ENCODE peak calls at places on chromosome 12, in six cellular contexts. One of them, this sample, is unnamed.

GRCh38 chr12:108858399-108859074 is 1.2 kb upstream of the SSH1 start:
- DNase-seq in Peyer's patch: no peak
- DNase-seq in right lobe of liver: no peak
- DNase-seq in testis: no peak
- DNase-seq in A549: no peak
- DNase-seq in GM12892: no peak
- DNase-seq in this sample: peak; percentile 31

GRCh38 chr12:102954143-102954542 is 3.3 kb upstream of the ASCL1 start:
- DNase-seq in Peyer's patch: no peak
- DNase-seq in right lobe of liver: no peak
- DNase-seq in testis: no peak
- DNase-seq in A549: no peak
- DNase-seq in GM12892: no peak
- DNase-seq in this sample: no peak

GRCh38 chr12:46744256-46744655 is 81.5 kb downstream of the SLC38A4 start:
- DNase-seq in Peyer's patch: no peak
- DNase-seq in right lobe of liver: no peak
- DNase-seq in testis: no peak
- DNase-seq in A549: no peak
- DNase-seq in GM12892: no peak
- DNase-seq in this sample: no peak

GRCh38 chr12:50224026-50224692 is 57.0 kb upstream of the CERS5 start:
- DNase-seq in Peyer's patch: peak; percentile 67
- DNase-seq in right lobe of liver: no peak
- DNase-seq in testis: no peak
- DNase-seq in A549: peak; percentile 63
- DNase-seq in GM12892: no peak
- DNase-seq in this sample: no peak

GRCh38 chr12:109542876-109543275 is 30.4 kb downstream of the MMAB start:
- DNase-seq in Peyer's patch: no peak
- DNase-seq in right lobe of liver: no peak
- DNase-seq in testis: no peak
- DNase-seq in A549: no peak
- DNase-seq in GM12892: no peak
- DNase-seq in this sample: no peak

GRCh38 chr12:72139411-72139810 is 132.8 kb upstream of the TRHDE start:
- DNase-seq in Peyer's patch: no peak
- DNase-seq in right lobe of liver: no peak
- DNase-seq in testis: no peak
- DNase-seq in A549: no peak
- DNase-seq in GM12892: no peak
- DNase-seq in this sample: no peak

GRCh38 chr12:104279164-104279563 is 24.4 kb upstream of the EID3 start:
- DNase-seq in Peyer's patch: no peak
- DNase-seq in right lobe of liver: no peak
- DNase-seq in testis: no peak
- DNase-seq in A549: no peak
- DNase-seq in GM12892: no peak
- DNase-seq in this sample: no peak

GRCh38 chr12:75848533-75848932 is 183.0 kb downstream of the PHLDA1 start:
- DNase-seq in Peyer's patch: no peak
- DNase-seq in right lobe of liver: no peak
- DNase-seq in testis: no peak
- DNase-seq in A549: no peak
- DNase-seq in GM12892: no peak
- DNase-seq in this sample: no peak

GRCh38 chr12:117679776-117680175 is 289.0 kb downstream of the KSR2 start:
- DNase-seq in Peyer's patch: no peak
- DNase-seq in right lobe of liver: no peak
- DNase-seq in testis: no peak
- DNase-seq in A549: no peak
- DNase-seq in GM12892: no peak
- DNase-seq in this sample: no peak

GRCh38 chr12:65099182-65099581 is 21.9 kb downstream of the WIF1 start:
- DNase-seq in Peyer's patch: no peak
- DNase-seq in right lobe of liver: no peak
- DNase-seq in testis: no peak
- DNase-seq in A549: no peak
- DNase-seq in GM12892: no peak
- DNase-seq in this sample: no peak

GRCh38 chr12:48296586-48297396 is 53.9 kb downstream of the ZNF641 start:
- DNase-seq in Peyer's patch: peak; percentile 81
- DNase-seq in right lobe of liver: peak; percentile 80
- DNase-seq in testis: peak; percentile 94
- DNase-seq in A549: no peak
- DNase-seq in GM12892: no peak
- DNase-seq in this sample: peak; percentile 69

GRCh38 chr12:95003213-95003920 is at the start of gene NDUFA12:
- DNase-seq in Peyer's patch: peak; percentile 98
- DNase-seq in right lobe of liver: peak; percentile 97
- DNase-seq in testis: peak; percentile 97
- DNase-seq in A549: peak; percentile 87
- DNase-seq in GM12892: peak; percentile 75
- DNase-seq in this sample: peak; percentile 97
- TF ChIP-seq POLR2A in Peyer's patch: peak; percentile 60
- TF ChIP-seq POLR2A in right lobe of liver: peak; percentile 74
- TF ChIP-seq POLR2A in testis: no peak
- TF ChIP-seq POLR2A in A549: peak; percentile 95
- TF ChIP-seq POLR2A in GM12892: peak; percentile 96
- TF ChIP-seq POLR2A in this sample: peak; percentile 94

GRCh38 chr12:7923241-7924236 is 12.4 kb downstream of the SLC2A3 start:
- DNase-seq in Peyer's patch: no peak
- DNase-seq in right lobe of liver: no peak
- DNase-seq in testis: no peak
- DNase-seq in A549: no peak
- DNase-seq in GM12892: no peak
- DNase-seq in this sample: no peak

GRCh38 chr12:7929069-7929792 is 6.8 kb downstream of the SLC2A3 start:
- DNase-seq in Peyer's patch: no peak
- DNase-seq in right lobe of liver: no peak
- DNase-seq in testis: no peak
- DNase-seq in A549: no peak
- DNase-seq in GM12892: no peak
- DNase-seq in this sample: no peak

GRCh38 chr12:7933255-7933726 is 2.7 kb downstream of the SLC2A3 start:
- DNase-seq in Peyer's patch: peak; percentile 92
- DNase-seq in right lobe of liver: no peak
- DNase-seq in testis: peak; percentile 80
- DNase-seq in A549: peak; percentile 90
- DNase-seq in GM12892: peak; percentile 71
- DNase-seq in this sample: peak; percentile 88

GRCh38 chr12:7927470-7927869 is 8.5 kb downstream of the SLC2A3 start:
- DNase-seq in Peyer's patch: no peak
- DNase-seq in right lobe of liver: no peak
- DNase-seq in testis: no peak
- DNase-seq in A549: no peak
- DNase-seq in GM12892: no peak
- DNase-seq in this sample: no peak
- TF ChIP-seq POLR2A in Peyer's patch: no peak
- TF ChIP-seq POLR2A in right lobe of liver: no peak
- TF ChIP-seq POLR2A in testis: no peak
- TF ChIP-seq POLR2A in A549: no peak
- TF ChIP-seq POLR2A in GM12892: no peak
- TF ChIP-seq POLR2A in this sample: no peak

GRCh38 chr12:52052471-52053186 is 1.4 kb downstream of the NR4A1 start:
- DNase-seq in Peyer's patch: peak; percentile 76
- DNase-seq in right lobe of liver: no peak
- DNase-seq in testis: no peak
- DNase-seq in A549: no peak
- DNase-seq in GM12892: no peak
- DNase-seq in this sample: no peak
- TF ChIP-seq POLR2A in Peyer's patch: peak; percentile 16
- TF ChIP-seq POLR2A in right lobe of liver: no peak
- TF ChIP-seq POLR2A in testis: no peak
- TF ChIP-seq POLR2A in A549: no peak
- TF ChIP-seq POLR2A in GM12892: no peak
- TF ChIP-seq POLR2A in this sample: peak; percentile 3

GRCh38 chr12:122894173-122895121 is 1.5 kb downstream of the VPS37B start:
- DNase-seq in Peyer's patch: peak; percentile 71
- DNase-seq in right lobe of liver: no peak
- DNase-seq in testis: no peak
- DNase-seq in A549: no peak
- DNase-seq in GM12892: no peak
- DNase-seq in this sample: peak; percentile 76
- TF ChIP-seq POLR2A in Peyer's patch: no peak
- TF ChIP-seq POLR2A in right lobe of liver: no peak
- TF ChIP-seq POLR2A in testis: no peak
- TF ChIP-seq POLR2A in A549: no peak
- TF ChIP-seq POLR2A in GM12892: no peak
- TF ChIP-seq POLR2A in this sample: peak; percentile 48

DNA sequence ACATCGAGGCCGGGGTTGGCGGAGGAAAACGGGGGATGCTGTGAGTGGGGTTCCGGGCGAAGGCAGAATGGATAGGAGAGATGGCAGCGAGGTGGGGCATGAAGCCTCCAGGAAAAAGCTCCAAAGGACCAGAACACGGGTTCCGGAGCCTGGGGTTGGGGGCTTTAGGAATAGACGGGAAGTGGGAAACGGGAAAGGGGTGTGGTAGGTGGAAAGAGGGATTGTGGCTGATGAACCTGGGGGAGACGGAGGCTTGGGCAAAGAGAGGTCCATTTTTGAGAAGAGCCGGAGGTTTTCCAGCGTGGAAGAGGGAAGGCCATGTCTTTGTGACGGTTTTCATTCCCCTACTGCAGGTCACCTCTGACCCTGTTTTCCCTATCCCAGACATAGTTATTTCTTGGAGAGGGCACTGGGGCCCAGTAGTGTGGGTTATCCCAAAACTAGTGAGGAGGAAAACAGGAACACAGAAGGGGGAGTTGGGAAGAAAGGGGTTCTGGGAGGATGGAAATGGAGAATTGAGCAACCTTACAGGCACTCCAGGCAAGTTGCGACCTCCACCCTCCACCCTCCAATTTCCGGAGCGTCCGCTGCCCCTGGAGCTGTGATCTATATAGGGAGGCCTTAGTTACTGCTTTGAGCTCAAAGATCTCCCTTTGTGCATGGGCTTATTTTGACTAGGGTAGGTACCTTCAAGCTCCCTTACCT is 1.1 kb downstream of the ATN1 start:
- DNase-seq in Peyer's patch: no peak
- DNase-seq in right lobe of liver: no peak
- DNase-seq in testis: no peak
- DNase-seq in A549: no peak
- DNase-seq in GM12892: no peak
- DNase-seq in this sample: no peak
- TF ChIP-seq POLR2A in Peyer's patch: no peak
- TF ChIP-seq POLR2A in right lobe of liver: no peak
- TF ChIP-seq POLR2A in testis: no peak
- TF ChIP-seq POLR2A in A549: no peak
- TF ChIP-seq POLR2A in GM12892: no peak
- TF ChIP-seq POLR2A in this sample: peak; percentile 33

GRCh38 chr12:79769189-79769859 is 78.6 kb upstream of the PAWR start:
- DNase-seq in Peyer's patch: no peak
- DNase-seq in right lobe of liver: no peak
- DNase-seq in testis: no peak
- DNase-seq in A549: no peak
- DNase-seq in GM12892: no peak
- DNase-seq in this sample: no peak

GRCh38 chr12:79765157-79765556 is 74.4 kb upstream of the PAWR start:
- DNase-seq in Peyer's patch: no peak
- DNase-seq in right lobe of liver: no peak
- DNase-seq in testis: no peak
- DNase-seq in A549: no peak
- DNase-seq in GM12892: no peak
- DNase-seq in this sample: no peak

GRCh38 chr12:79766705-79767464 is 76.1 kb upstream of the PAWR start:
- DNase-seq in Peyer's patch: no peak
- DNase-seq in right lobe of liver: no peak
- DNase-seq in testis: no peak
- DNase-seq in A549: no peak
- DNase-seq in GM12892: no peak
- DNase-seq in this sample: no peak

GRCh38 chr12:79773896-79774295 is 83.1 kb upstream of the PAWR start:
- DNase-seq in Peyer's patch: no peak
- DNase-seq in right lobe of liver: no peak
- DNase-seq in testis: no peak
- DNase-seq in A549: no peak
- DNase-seq in GM12892: no peak
- DNase-seq in this sample: no peak

DNA sequence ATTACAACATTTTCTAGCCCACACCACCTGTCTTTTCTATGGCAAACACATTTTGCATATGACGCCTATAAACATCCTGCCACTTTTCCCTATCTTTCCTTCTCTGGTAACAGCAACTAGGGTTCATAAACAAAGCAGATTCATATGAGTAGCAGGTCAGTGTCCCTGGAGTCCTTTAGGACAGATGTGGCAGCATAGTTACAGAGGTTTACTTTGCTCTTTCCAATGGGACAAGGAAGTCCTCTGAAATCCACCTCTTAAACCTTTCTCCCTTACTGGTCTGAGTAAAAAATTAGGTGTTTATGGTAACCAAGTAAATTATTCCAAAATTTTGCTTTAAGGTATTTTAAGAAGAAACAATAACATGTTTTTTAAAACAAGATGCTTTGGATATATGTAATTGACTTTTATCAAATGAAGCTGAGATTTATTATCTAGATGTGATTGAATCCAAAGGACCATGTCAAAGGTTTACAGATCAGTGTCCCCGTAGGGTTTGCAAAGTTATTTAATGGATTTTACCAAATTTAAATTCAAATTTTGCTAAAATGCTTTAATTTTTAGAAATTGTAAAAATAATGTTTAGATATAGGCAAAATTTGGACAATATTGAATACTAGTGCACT is 79.2 kb upstream of the PAWR start:
- DNase-seq in Peyer's patch: no peak
- DNase-seq in right lobe of liver: no peak
- DNase-seq in testis: no peak
- DNase-seq in A549: no peak
- DNase-seq in GM12892: no peak
- DNase-seq in this sample: no peak
- TF ChIP-seq POLR2A in Peyer's patch: no peak
- TF ChIP-seq POLR2A in right lobe of liver: no peak
- TF ChIP-seq POLR2A in testis: no peak
- TF ChIP-seq POLR2A in A549: no peak
- TF ChIP-seq POLR2A in GM12892: no peak
- TF ChIP-seq POLR2A in this sample: no peak

GRCh38 chr12:56163533-56164344 is 5.6 kb downstream of the MYL6 start:
- DNase-seq in Peyer's patch: no peak
- DNase-seq in right lobe of liver: no peak
- DNase-seq in testis: no peak
- DNase-seq in A549: no peak
- DNase-seq in GM12892: no peak
- DNase-seq in this sample: no peak
- TF ChIP-seq POLR2A in Peyer's patch: no peak
- TF ChIP-seq POLR2A in right lobe of liver: no peak
- TF ChIP-seq POLR2A in testis: no peak
- TF ChIP-seq POLR2A in A549: no peak
- TF ChIP-seq POLR2A in GM12892: peak; percentile 58
- TF ChIP-seq POLR2A in this sample: peak; percentile 36